ENCODE peak calls at places on chromosome 5, in four cellular contexts. P is left ventricle myocardium inferior, Q is Caco-2, Z is A673. D is an unnamed sample.

GRCh38 chr5:11384441-11385250 is 519.6 kb downstream of the CTNND2 start:
- DNase-seq in P (no peak), Q (no peak), Z (no peak), D (no peak)

GRCh38 chr5:79069488-79070001 is at the start of the genes BHMT2 and DMGDH:
- DNase-seq in P (peak), Q (no peak), Z (no peak), D (no peak)

GRCh38 chr5:156366536-156366935 is 39.6 kb downstream of the SGCD start:
- DNase-seq in P (no peak), Q (no peak), Z (no peak), D (no peak)

GRCh38 chr5:178329331-178329730 is 96.7 kb upstream of the PHYKPL start:
- DNase-seq in P (no peak), Q (no peak), Z (no peak), D (no peak)

GRCh38 chr5:171801-172331 is 19.4 kb upstream of the LRRC14B start:
- DNase-seq in P (no peak), Q (peak), Z (no peak), D (no peak)

GRCh38 chr5:40386293-40386692 is 293.4 kb upstream of the PTGER4 start:
- DNase-seq in P (no peak), Q (no peak), Z (no peak), D (no peak)

GRCh38 chr5:90941002-90941720 is 382.6 kb downstream of the ADGRV1 start:
- DNase-seq in P (no peak), Q (no peak), Z (peak), D (no peak)

GRCh38 chr5:58462623-58463230 is 2.8 kb upstream of the PLK2 start:
- DNase-seq in P (no peak), Q (no peak), Z (peak), D (no peak)

GRCh38 chr5:174101331-174101730 is 55.8 kb downstream of the NSG2 start:
- DNase-seq in P (no peak), Q (no peak), Z (no peak), D (no peak)

GRCh38 chr5:11390369-11390768 is 513.9 kb downstream of the CTNND2 start:
- DNase-seq in P (no peak), Q (no peak), Z (no peak), D (no peak)

GRCh38 chr5:5474961-5475360 is 52.5 kb downstream of the ICE1 start:
- DNase-seq in P (no peak), Q (no peak), Z (no peak), D (no peak)

GRCh38 chr5:93017854-93018253 is 563.2 kb downstream of the NR2F1-AS1 start:
- DNase-seq in P (no peak), Q (no peak), Z (peak), D (peak)

GRCh38 chr5:119340597-119341218 is 15.1 kb upstream of the TNFAIP8 start:
- DNase-seq in P (no peak), Q (no peak), Z (no peak), D (no peak)

GRCh38 chr5:108801301-108801700 is 53.6 kb downstream of the FER start:
- DNase-seq in P (no peak), Q (no peak), Z (no peak), D (no peak)

GRCh38 chr5:179306191-179307005 is 38.9 kb downstream of the ADAMTS2 start:
- DNase-seq in P (no peak), Q (no peak), Z (no peak), D (no peak)

GRCh38 chr5:150644058-150644457 is 3.6 kb downstream of the SYNPO start:
- DNase-seq in P (peak), Q (no peak), Z (no peak), D (no peak)

GRCh38 chr5:2522372-2522771 is 229.1 kb downstream of the IRX2 start:
- DNase-seq in P (no peak), Q (no peak), Z (no peak), D (no peak)

GRCh38 chr5:54320256-54320655 is 9.9 kb upstream of the ARL15 start:
- DNase-seq in P (no peak), Q (no peak), Z (no peak), D (no peak)

GRCh38 chr5:157476699-157477408 is 16.8 kb downstream of the NIPAL4 start:
- DNase-seq in P (no peak), Q (peak), Z (peak), D (no peak)

GRCh38 chr5:113205323-113205722 is 228.7 kb downstream of the DCP2 start:
- DNase-seq in P (no peak), Q (no peak), Z (no peak), D (no peak)

GRCh38 chr5:123012321-123012720 is 24.2 kb downstream of the PPIC start:
- DNase-seq in P (no peak), Q (no peak), Z (peak), D (no peak)

GRCh38 chr5:3276891-3277290 is 318.7 kb upstream of the IRX1 start:
- DNase-seq in P (no peak), Q (no peak), Z (no peak), D (no peak)

GRCh38 chr5:116520706-116521105 is 53.9 kb downstream of the SEMA6A start:
- DNase-seq in P (no peak), Q (no peak), Z (no peak), D (no peak)

GRCh38 chr5:100827481-100827889 is 75.6 kb downstream of the ST8SIA4 start:
- DNase-seq in P (no peak), Q (peak), Z (peak), D (no peak)

GRCh38 chr5:120788481-120788880 is 324.4 kb downstream of the PRR16 start:
- DNase-seq in P (no peak), Q (no peak), Z (no peak), D (no peak)

GRCh38 chr5:176441921-176442323 is 6.3 kb upstream of the FAF2 start:
- DNase-seq in P (no peak), Q (peak), Z (no peak), D (no peak)

GRCh38 chr5:30926181-30926580 is 267.3 kb upstream of the CDH6 start:
- DNase-seq in P (no peak), Q (no peak), Z (no peak), D (no peak)

GRCh38 chr5:39015743-39016586 is 58.2 kb downstream of the RICTOR start:
- DNase-seq in P (no peak), Q (no peak), Z (no peak), D (no peak)

GRCh38 chr5:36305571-36306326 is 4.0 kb upstream of the RANBP3L start:
- DNase-seq in P (peak), Q (no peak), Z (peak), D (no peak)

GRCh38 chr5:5497132-5497748 is 74.8 kb downstream of the ICE1 start:
- DNase-seq in P (peak), Q (no peak), Z (peak), D (no peak)

GRCh38 chr5:42944989-42945388 is 95.1 kb downstream of the ANXA2R start:
- DNase-seq in P (no peak), Q (no peak), Z (peak), D (no peak)

GRCh38 chr5:7754997-7755596 is 95.8 kb downstream of the CFAP90 start:
- DNase-seq in P (no peak), Q (peak), Z (peak), D (peak)

GRCh38 chr5:11064763-11065450 is 303.9 kb upstream of the DAP start:
- DNase-seq in P (no peak), Q (no peak), Z (no peak), D (no peak)

GRCh38 chr5:21685536-21685935 is 1167.6 kb downstream of the CDH12 start:
- DNase-seq in P (no peak), Q (no peak), Z (peak), D (no peak)

GRCh38 chr5:39500656-39501295 is 76.0 kb upstream of the DAB2 start:
- DNase-seq in P (no peak), Q (no peak), Z (no peak), D (no peak)

DNA sequence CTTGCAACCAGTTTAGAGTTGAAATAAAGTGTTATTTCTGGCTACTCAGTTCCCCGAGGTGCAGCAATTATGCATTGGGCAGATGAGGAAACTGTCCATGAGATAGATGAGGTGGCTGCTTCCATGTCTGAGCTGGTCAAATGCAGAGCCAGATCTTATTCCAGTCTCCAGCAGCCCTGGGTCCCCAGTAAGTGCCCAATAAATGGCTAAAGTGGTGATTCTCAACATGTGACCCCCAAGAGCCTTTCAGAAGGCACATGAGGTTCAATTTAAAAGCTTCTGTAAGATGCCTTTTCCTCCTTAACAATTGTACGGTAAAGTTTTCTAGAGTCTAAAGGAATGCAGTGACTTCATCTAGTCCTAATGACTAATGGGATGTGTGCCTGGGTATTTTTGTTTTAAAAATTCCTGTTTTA is 17.5 kb downstream of the ATOX1 start:
- DNase-seq in P (no peak), Q (no peak), Z (no peak), D (no peak)
- TF ChIP-seq CTCF in P (peak), Q (no peak), Z (peak), D (no peak)

DNA sequence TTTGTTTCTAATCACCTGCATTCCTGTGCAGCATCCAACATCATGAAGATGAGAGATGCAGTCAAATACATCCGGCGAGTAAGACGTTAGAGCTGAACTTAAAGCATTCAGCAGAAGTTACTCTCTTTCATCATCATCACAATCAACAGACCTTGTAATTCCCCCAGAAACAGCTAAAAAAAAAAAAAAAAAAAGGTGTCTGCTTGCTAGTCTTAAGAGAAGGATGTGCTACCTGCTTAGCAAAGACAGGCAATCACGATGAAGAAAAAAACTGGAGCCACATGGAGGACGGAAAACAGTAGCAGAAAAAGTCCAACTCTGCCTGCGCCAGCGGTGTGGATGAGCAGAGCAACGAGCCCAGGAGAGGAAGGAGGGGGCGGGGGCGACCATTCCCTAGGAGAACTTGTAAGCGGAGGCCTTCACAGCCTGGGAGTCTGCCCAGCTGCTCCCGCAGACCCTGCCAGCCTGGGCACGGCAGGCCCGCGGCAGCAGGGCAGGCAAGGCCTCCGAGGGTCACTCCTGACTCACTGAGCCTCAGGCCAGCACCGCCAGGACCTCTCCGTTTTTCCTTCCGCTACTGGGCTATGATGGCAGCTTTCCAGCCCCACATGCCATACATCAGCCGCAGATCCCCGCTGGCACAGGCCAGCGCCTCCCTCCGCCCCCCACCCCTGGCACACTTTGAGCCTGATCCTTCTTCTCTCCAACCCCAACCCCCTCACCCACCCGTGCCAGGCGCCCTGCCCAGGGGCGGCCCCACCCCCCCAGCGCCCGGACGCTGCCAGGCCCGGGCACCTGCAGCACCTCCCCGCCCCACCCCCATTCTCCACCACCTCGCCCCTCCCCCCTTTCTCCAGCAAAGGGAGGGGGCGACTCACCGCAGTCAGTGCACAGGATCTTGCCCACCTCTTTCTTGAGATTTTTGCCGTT is 1.3 kb downstream of the NRG2 start:
- DNase-seq in P (peak), Q (peak), Z (peak), D (peak)
- TF ChIP-seq CTCF in P (no peak), Q (no peak), Z (no peak), D (no peak)

GRCh38 chr5:66684663-66685062 is 88.5 kb downstream of the MAST4 start:
- DNase-seq in P (no peak), Q (no peak), Z (no peak), D (no peak)

GRCh38 chr5:66675369-66675768 is 79.2 kb downstream of the MAST4 start:
- DNase-seq in P (no peak), Q (no peak), Z (no peak), D (no peak)

GRCh38 chr5:66680227-66680626 is 84.0 kb downstream of the MAST4 start:
- DNase-seq in P (no peak), Q (no peak), Z (no peak), D (no peak)

GRCh38 chr5:66680804-66681203 is 84.6 kb downstream of the MAST4 start:
- DNase-seq in P (no peak), Q (no peak), Z (no peak), D (no peak)
- TF ChIP-seq CTCF in P (peak), Q (no peak), Z (no peak), D (no peak)

DNA sequence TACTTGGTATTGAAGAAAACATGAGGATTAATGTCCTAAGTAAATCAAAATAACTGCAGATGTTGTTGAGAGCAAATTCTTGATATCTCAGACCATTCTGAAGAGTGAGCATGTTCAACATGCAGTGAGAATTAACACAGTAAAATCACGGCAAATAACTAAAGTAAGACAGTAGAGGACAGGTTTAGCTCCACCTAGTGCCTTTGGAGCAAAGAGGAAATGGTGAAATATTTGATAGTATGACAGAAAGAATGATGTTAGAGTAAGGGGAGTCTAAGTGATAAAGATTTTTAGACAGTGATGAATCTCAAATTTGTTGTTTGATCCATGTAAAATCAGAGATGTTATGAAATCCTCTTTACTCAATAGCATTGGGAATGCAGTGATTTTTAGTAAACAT is 424.2 kb downstream of the TMEM161B start:
- DNase-seq in P (no peak), Q (no peak), Z (no peak), D (no peak)
- TF ChIP-seq CTCF in P (no peak), Q (no peak), Z (peak), D (no peak)

GRCh38 chr5:28473531-28474107 is 1435.2 kb upstream of the CDH9 start:
- DNase-seq in P (no peak), Q (no peak), Z (no peak), D (no peak)
- TF ChIP-seq CTCF in P (no peak), Q (no peak), Z (no peak), D (no peak)

DNA sequence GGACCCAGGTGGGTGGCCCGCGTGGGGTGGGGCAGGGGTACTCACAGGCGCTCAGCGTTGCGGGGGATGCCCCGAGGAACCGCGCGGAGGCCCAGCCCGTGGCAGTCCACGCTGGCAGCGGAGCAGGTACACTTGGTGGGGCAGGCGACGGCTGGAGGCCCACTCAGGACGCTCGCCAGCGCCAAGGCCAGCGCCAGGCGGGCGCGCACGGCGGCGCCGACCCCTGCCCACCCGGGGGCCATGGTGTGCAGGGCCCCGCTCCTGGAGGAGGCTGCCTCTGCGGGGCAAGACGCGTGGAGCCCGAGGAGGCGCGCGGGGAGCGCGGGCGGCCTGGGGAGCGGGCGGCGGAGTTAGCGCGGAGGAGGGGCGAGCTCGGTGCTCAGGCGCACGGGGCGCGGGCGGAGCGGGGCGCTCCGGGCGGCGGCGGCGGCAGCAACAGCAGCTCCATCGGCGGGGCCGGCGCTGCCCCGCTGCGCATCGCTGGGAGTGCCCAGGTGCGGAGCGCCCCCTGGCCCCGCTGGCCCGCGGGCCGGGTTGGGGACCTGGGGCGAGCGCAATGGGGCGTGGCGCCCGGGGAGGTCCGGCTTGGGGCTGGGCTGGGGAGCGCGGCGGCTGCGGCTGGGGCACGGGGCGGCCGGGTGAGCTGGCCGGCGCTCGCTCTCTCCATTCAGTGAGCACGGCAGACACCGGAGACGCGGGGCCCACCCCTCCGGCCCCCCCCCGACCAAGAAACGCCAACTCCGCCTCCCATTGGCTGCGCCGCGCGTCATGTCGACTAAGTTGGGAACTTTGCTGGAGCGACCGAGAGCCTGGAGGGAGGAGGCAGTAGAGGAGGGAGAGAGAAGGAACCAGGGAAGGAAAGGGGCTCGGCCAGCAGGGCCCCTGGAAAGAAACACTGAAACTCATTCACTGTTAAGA is at the start of gene SLIT3:
- DNase-seq in P (peak), Q (no peak), Z (peak), D (peak)
- TF ChIP-seq CTCF in P (peak), Q (no peak), Z (no peak), D (peak)

GRCh38 chr5:114789773-114790402 is 379.8 kb downstream of the TRIM36 start:
- DNase-seq in P (no peak), Q (no peak), Z (peak), D (no peak)
- TF ChIP-seq CTCF in P (peak), Q (peak), Z (peak), D (peak)

DNA sequence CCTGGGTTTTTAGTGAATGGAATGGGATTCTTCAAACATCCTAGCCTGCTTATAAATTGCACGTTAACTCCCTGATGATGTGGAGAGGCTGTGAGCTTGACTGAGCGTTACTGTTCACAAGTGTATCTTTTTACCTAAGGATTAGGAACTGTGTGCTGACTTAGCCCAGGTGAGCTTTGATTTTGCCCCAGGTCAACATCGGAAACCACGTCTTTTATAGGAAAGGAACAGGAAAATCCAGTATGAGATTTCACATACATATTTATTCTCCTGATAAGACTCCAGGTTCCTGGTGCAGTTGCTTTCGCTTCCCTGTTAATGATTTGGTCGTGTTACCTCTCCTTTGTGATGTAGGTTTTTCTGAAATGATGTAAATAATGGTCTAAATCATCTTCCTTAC is 103.2 kb upstream of the BASP1 start:
- DNase-seq in P (no peak), Q (peak), Z (no peak), D (no peak)
- TF ChIP-seq CTCF in P (no peak), Q (no peak), Z (no peak), D (no peak)

GRCh38 chr5:73599378-73599777 is 26.6 kb upstream of the ARHGEF28 start:
- DNase-seq in P (no peak), Q (no peak), Z (no peak), D (no peak)

GRCh38 chr5:73592546-73592945 is 27.0 kb downstream of the UTP15 start:
- DNase-seq in P (no peak), Q (no peak), Z (no peak), D (no peak)

GRCh38 chr5:73591102-73591695 is 25.7 kb downstream of the UTP15 start:
- DNase-seq in P (no peak), Q (peak), Z (peak), D (peak)

GRCh38 chr5:73591698-73592501 is 26.4 kb downstream of the UTP15 start:
- DNase-seq in P (no peak), Q (no peak), Z (peak), D (no peak)

GRCh38 chr5:73596705-73597328 is 29.2 kb upstream of the ARHGEF28 start:
- DNase-seq in P (no peak), Q (no peak), Z (peak), D (no peak)
- TF ChIP-seq CTCF in P (peak), Q (peak), Z (peak), D (peak)

GRCh38 chr5:132265336-132266030 is 8.0 kb downstream of the PDLIM4 start:
- DNase-seq in P (peak), Q (peak), Z (peak), D (no peak)
- TF ChIP-seq CTCF in P (no peak), Q (no peak), Z (no peak), D (peak)

D was measured in keratinocyte.